ENCODE peak calls at places on chromosomes 12 and 14, in four cellular contexts. B, X, K and U are unnamed samples.

GRCh38 chr12:120228291-120229070 is 27.6 kb upstream of the RPLP0 start:
- DNase-seq in X (peak; percentile 96), B (peak; percentile 85), K (peak; percentile 68), U (peak; percentile 76)

GRCh38 chr12:22935090-22935489 is 310.1 kb downstream of the ETNK1 start:
- DNase-seq in X (peak; percentile 33), B (no peak), K (no peak), U (no peak)

GRCh38 chr14:73025544-73025943 is 1.4 kb downstream of the ZFYVE1 start:
- DNase-seq in K (no peak), X (no peak), B (no peak), U (peak; percentile 41)

GRCh38 chr12:124433906-124434305 is 133.5 kb downstream of the NCOR2 start:
- DNase-seq in B (no peak), X (no peak), K (no peak), U (no peak)

GRCh38 chr12:109130755-109131521 is 14.6 kb downstream of the ACACB start:
- DNase-seq in X (no peak), B (no peak), K (no peak), U (no peak)

GRCh38 chr12:104168596-104168995 is 30.6 kb upstream of the NFYB start:
- DNase-seq in X (no peak), B (no peak), K (no peak), U (no peak)

GRCh38 chr12:130478786-130479185 is 141.1 kb downstream of the PIWIL1 start:
- DNase-seq in X (no peak), B (no peak), K (no peak), U (no peak)

GRCh38 chr12:121839993-121840761 is 18.5 kb downstream of the HPD start:
- DNase-seq in B (no peak), K (no peak), X (no peak), U (no peak)

GRCh38 chr12:48936379-48936979 is 11.2 kb upstream of the FKBP11 start:
- DNase-seq in K (peak; percentile 48), B (peak; percentile 72), X (peak; percentile 89), U (peak; percentile 73)

GRCh38 chr12:76318773-76319594 is 29.2 kb downstream of the BBS10 start:
- DNase-seq in B (no peak), X (no peak), K (peak; percentile 61), U (no peak)

GRCh38 chr14:73467377-73467776 is 9.0 kb upstream of the NUMB start:
- DNase-seq in X (no peak), B (no peak), K (no peak), U (no peak)

GRCh38 chr12:123389560-123390351 is 5.8 kb downstream of the KMT5A start:
- DNase-seq in B (no peak), K (peak; percentile 46), X (peak; percentile 57), U (no peak)

GRCh38 chr12:29439506-29439905 is 58.0 kb downstream of the OVCH1 start:
- DNase-seq in X (no peak), K (no peak), B (no peak), U (no peak)

GRCh38 chr12:68334136-68334535 is 2.0 kb upstream of the MDM1 start:
- DNase-seq in B (no peak), X (no peak), K (no peak), U (no peak)

DNA sequence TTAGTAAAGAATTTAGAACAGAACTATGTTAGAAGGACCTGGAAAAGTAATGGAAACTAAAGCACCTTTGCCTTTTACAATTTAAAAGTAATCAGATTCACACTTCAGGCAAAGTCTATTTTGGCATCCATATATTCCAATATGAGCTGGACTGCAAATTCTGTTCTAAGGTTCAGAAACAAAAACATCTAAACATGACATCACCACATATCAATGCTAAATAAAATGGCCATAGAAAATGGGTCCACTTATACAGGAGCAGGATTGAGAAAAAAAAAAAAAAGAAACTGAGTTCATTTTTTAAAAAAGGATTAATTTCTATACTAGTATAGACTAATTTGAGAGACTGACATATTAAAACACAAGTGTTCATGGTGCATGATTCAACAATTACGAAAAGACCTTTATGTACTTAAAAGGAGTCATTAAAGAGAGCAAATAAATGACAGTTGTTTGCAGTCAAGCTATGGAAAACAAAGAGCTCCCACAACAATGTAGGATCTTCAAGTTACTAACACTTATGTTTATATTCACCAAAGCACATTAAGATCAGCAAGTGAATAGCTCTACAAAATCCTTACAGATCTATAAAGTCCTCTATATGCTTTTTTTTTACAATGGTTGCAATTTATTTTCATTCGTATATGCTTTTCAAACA is 45.7 kb downstream of the DICER1 start:
- DNase-seq in K (peak; percentile 21), X (no peak), B (no peak), U (no peak)
- TF ChIP-seq CTCF in K (no peak), X (no peak), B (no peak), U (no peak)

GRCh38 chr14:100900837-100901390 is 2.6 kb downstream of the RTL1 start:
- DNase-seq in B (peak; percentile 30), X (peak; percentile 75), K (no peak), U (no peak)

GRCh38 chr14:100902792-100903191 is 730 bp downstream of the RTL1 start:
- DNase-seq in X (peak; percentile 10), B (no peak), K (no peak), U (no peak)

GRCh38 chr14:100903672-100904185 is at the start of gene RTL1:
- DNase-seq in B (no peak), X (no peak), K (no peak), U (no peak)

GRCh38 chr14:100901391-100902183 is 1.9 kb downstream of the RTL1 start:
- DNase-seq in K (no peak), B (peak; percentile 27), X (peak; percentile 5), U (no peak)

GRCh38 chr14:100902295-100902694 is 1.2 kb downstream of the RTL1 start:
- DNase-seq in K (no peak), X (peak; percentile 44), B (no peak), U (no peak)
- TF ChIP-seq CTCF in K (no peak), X (no peak), B (no peak), U (peak; percentile 1)

GRCh38 chr14:90758959-90759358 is 57.3 kb downstream of the TTC7B start:
- DNase-seq in K (no peak), B (peak; percentile 81), X (no peak), U (peak; percentile 76)

GRCh38 chr14:90758028-90758889 is 58.0 kb downstream of the TTC7B start:
- DNase-seq in X (peak; percentile 94), B (peak; percentile 81), K (peak; percentile 84), U (peak; percentile 84)

GRCh38 chr14:90755661-90756304 is 60.4 kb downstream of the TTC7B start:
- DNase-seq in X (no peak), K (no peak), B (no peak), U (no peak)

GRCh38 chr14:90757452-90757851 is 58.8 kb downstream of the TTC7B start:
- DNase-seq in K (no peak), B (peak; percentile 82), X (no peak), U (no peak)

GRCh38 chr14:90756755-90757345 is 59.4 kb downstream of the TTC7B start:
- DNase-seq in X (peak; percentile 62), K (no peak), B (peak; percentile 58), U (no peak)
- TF ChIP-seq CTCF in X (no peak), K (no peak), B (peak; percentile 16), U (no peak)

GRCh38 chr12:2265461-2266167 is 212.8 kb downstream of the CACNA1C start:
- DNase-seq in B (no peak), K (no peak), X (no peak), U (peak; percentile 88)
- TF ChIP-seq CTCF in B (no peak), K (no peak), X (no peak), U (no peak)

GRCh38 chr14:90601521-90601920 is 204.7 kb downstream of the CALM1 start:
- DNase-seq in B (no peak), X (no peak), K (no peak), U (no peak)

GRCh38 chr14:90597961-90598360 is 201.1 kb downstream of the CALM1 start:
- DNase-seq in K (no peak), B (no peak), X (no peak), U (no peak)

GRCh38 chr14:90600619-90601018 is 203.8 kb downstream of the CALM1 start:
- DNase-seq in X (no peak), B (no peak), K (no peak), U (no peak)

GRCh38 chr14:90599339-90599738 is 202.5 kb downstream of the CALM1 start:
- DNase-seq in K (no peak), X (no peak), B (no peak), U (no peak)

DNA sequence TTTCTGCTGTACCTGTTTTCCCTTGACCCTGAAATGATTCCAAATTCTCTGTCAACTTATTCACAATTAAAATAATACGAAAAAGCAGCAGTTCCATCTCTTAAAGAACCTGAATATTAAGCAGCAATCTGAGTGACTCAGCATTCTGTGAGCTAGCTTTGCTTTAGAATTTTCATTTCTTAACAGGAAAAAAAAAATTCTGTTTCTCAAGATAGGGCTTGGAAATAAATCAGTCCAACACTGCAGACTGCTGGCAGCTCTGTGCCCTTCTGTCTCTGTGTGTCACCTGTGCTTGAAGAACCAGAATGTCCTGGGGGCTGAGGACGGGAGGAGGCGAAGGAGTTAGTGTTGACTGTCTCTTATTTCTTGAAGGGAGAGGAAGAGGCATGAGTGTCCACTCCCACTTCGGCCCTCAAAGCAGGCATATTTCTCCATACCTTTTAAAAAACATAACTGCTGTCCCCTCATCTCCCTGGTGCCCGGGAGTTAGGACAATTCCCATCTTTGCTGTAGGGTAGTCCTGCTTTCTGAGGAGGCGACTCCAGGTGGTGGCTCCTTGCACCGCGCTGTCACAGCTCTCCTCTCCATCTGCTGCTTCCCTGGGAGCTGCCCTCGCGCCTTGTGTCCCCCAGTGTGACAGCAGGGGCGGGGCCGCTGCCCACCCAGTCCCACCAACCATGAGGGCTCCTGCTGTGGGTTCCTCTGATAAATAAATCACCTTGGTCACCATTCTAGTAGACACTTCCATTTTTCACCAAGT is 203.1 kb downstream of the CALM1 start:
- DNase-seq in B (peak; percentile 71), K (peak; percentile 40), X (no peak), U (peak; percentile 4)
- TF ChIP-seq CTCF in B (peak; percentile 37), K (peak; percentile 22), X (no peak), U (no peak)

DNA sequence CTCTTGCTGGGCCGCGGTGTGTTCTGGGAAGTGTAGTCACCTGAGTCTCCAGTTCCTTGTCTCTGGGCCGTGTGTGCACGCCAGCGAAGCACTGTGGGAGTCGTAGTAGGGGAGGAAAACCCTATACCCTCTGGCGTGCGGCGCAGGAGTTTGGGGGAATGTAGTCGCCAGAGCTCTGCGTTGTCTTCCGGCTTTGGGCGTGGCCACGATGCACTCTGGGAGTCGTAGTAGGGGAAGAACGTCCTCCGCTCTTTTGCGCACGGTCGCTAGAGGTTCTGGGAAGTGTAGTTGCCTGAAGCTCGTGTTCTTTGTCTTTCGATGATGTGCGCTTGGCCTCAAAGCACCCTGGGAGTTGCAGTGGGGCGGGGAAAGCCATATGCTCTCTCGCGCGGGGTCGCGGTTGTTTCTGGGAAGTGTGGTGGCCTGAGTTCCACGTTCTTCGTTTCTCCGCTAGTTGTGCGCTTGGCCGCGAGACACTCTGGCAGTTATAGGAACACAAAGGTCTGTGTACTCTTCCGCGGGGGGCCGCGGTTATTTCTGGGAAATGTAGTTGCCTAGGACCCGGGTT is 588 bp upstream of the ZNF140 start:
- DNase-seq in K (peak; percentile 98), X (peak; percentile 98), B (peak; percentile 99), U (peak; percentile 99)
- TF ChIP-seq CTCF in K (no peak), X (no peak), B (no peak), U (peak; percentile 7)